ENCODE peak calls at places on chromosomes 5 and 9, in six cellular contexts. R, Q, B, K, W and A are unnamed samples.

GRCh38 chr5:45697211-45697610 is 1.0 kb upstream of the HCN1 start:
- DNase-seq in R (no peak), Q (no peak), B (no peak), K (no peak), W (no peak), A (no peak)

GRCh38 chr9:31776471-31776870 is 608.0 kb upstream of the ACO1 start:
- DNase-seq in R (no peak), Q (no peak), B (no peak), K (no peak), W (no peak), A (no peak)

GRCh38 chr9:96321515-96321914 is 19.5 kb upstream of the HSD17B3 start:
- DNase-seq in R (no peak), Q (no peak), B (no peak), K (no peak), W (no peak), A (peak; percentile 33)

GRCh38 chr9:77435688-77436087 is 212.4 kb downstream of the GNA14 start:
- DNase-seq in R (peak; percentile 64), Q (no peak), B (no peak), K (no peak), W (no peak), A (no peak)

GRCh38 chr9:138066049-138066448 is 188.5 kb downstream of the CACNA1B start:
- DNase-seq in R (no peak), Q (no peak), B (no peak), K (no peak), W (no peak), A (peak; percentile 63)

GRCh38 chr5:166724284-166724683 is 1567.2 kb upstream of the WWC1 start:
- DNase-seq in R (no peak), Q (no peak), B (no peak), K (peak; percentile 80), W (no peak), A (no peak)

GRCh38 chr5:110852053-110852452 is 113.2 kb downstream of the SLC25A46 start:
- DNase-seq in R (no peak), Q (no peak), B (no peak), K (no peak), W (no peak), A (no peak)

GRCh38 chr9:74497750-74498615 is 848 bp downstream of the RORB start:
- DNase-seq in R (no peak), Q (peak; percentile 46), B (no peak), K (peak; percentile 13), W (no peak), A (peak; percentile 62)

GRCh38 chr9:73154760-73155159 is 3.1 kb downstream of the ANXA1 start:
- DNase-seq in R (peak; percentile 25), Q (no peak), B (no peak), K (no peak), W (peak; percentile 62), A (no peak)

GRCh38 chr9:133103183-133103986 is 17.7 kb downstream of the RALGDS start:
- DNase-seq in R (peak; percentile 19), Q (peak; percentile 62), B (no peak), K (peak; percentile 57), W (peak; percentile 74), A (peak; percentile 59)

GRCh38 chr9:105138306-105138801 is 106.1 kb upstream of the SLC44A1 start:
- DNase-seq in R (no peak), Q (no peak), B (peak; percentile 82), K (peak; percentile 32), W (peak; percentile 33), A (peak; percentile 69)

GRCh38 chr9:69076550-69076949 is 41.0 kb downstream of the FXN start:
- DNase-seq in R (no peak), Q (no peak), B (no peak), K (no peak), W (no peak), A (no peak)

GRCh38 chr9:107838766-107839165 is 349.2 kb upstream of the KLF4 start:
- DNase-seq in R (no peak), Q (no peak), B (no peak), K (no peak), W (no peak), A (no peak)

GRCh38 chr9:114065304-114065703 is 12.8 kb downstream of the AMBP start:
- DNase-seq in R (no peak), Q (no peak), B (no peak), K (no peak), W (no peak), A (peak; percentile 6)

GRCh38 chr9:112232233-112232632 is 57.1 kb upstream of the SUSD1 start:
- DNase-seq in R (no peak), Q (no peak), B (no peak), K (no peak), W (no peak), A (no peak)
- H4K91ac ChIP-seq in R (no peak overlapping the region), Q (no peak overlapping the region), B (no peak overlapping the region), K (no peak overlapping the region), W (no peak overlapping the region), A (no peak overlapping the region)

GRCh38 chr9:86724528-86724927 is 222.8 kb downstream of the GAS1 start:
- DNase-seq in R (no peak), Q (no peak), B (no peak), K (no peak), W (no peak), A (no peak)

GRCh38 chr9:86723351-86723750 is 224.0 kb downstream of the GAS1 start:
- DNase-seq in R (no peak), Q (no peak), B (no peak), K (no peak), W (no peak), A (no peak)

GRCh38 chr9:86722706-86723075 is 224.6 kb downstream of the GAS1 start:
- DNase-seq in R (no peak), Q (no peak), B (no peak), K (no peak), W (no peak), A (no peak)

GRCh38 chr9:86720893-86721698 is 226.2 kb downstream of the GAS1 start:
- DNase-seq in R (no peak), Q (no peak), B (no peak), K (no peak), W (peak; percentile 92), A (peak; percentile 37)

DNA sequence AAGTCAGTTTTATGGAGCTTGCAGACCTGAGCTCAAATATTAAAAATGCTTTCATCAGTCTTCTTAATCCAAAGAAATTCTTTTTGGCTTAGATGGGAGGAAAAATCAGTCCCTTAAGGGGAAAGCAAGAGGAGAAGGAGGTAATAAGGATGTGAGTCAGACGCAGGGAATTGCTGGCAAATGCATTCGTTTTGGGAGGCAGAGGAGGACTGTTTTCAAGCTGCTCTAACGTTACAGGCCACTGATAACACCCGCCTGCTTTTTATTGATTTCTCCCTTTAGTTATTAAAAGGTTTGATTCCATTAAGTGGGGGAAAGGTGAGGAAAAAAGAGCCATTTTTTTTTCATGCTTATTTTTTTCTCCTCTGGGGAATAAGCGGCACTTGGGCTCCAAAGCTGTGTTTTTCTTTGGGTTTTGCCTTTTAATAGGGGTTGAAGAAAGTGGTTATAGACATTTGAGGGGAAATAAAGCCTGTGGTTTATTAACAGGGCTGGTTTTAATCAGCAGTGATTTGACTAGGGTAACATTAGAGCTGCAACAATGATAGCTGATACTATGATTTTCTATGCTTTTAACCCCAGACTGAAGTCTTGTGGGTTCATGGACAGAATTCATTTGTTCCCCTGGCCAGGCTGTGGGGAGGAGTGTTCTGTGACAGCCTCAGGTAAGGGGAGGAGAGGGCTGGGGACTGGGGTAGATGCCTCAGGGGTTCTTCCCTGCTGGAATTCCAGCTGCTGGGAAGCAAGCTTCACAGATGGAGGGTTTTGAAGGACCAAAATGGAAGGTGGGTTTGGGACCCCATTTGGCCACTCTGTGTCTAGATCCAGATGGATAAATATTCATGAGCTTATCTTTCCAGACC is 225.2 kb downstream of the GAS1 start:
- DNase-seq in R (peak; percentile 93), Q (no peak), B (no peak), K (peak; percentile 27), W (peak; percentile 69), A (no peak)
- H3K27me3 ChIP-seq in R (no peaks in the 10 kb centered on the region), Q (no peaks in the 10 kb centered on the region), B (no peaks in the 10 kb centered on the region), K (no peaks in the 10 kb centered on the region), W (no peaks in the 10 kb centered on the region), A (no peaks in the 10 kb centered on the region)

DNA sequence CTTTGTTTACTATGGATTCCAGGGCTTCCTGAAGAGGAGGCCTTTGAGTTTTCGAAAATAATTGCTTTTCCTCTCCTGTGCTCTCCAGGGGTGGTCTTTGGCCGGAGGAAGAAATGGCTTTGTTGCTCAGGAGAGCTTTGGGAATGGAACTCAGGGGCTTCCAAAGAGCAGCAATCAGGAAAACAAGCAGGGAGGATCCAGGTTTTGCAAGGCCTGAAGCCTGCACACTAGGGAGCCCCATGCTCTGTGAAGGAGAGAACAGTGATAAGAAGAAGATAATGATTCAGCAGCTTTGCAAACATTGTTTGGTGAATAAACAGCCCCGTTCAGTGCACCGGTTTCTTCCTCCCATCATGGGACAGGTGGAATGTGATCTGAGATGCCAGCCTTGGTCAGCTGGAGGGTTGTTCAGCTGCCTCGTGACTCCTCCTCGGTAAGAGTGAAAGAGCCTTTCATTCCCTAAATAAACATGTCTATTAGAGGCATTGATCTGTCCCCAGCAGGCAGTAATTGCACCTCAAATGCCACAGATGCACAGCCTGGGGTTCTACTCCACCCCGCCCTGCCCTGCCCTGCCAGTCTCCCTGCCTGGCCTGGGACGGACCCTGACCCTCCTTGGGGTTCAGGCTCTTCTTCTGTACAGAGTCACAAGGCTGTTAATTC is 11.5 kb upstream of the ALDH1B1 start:
- DNase-seq in R (no peak), Q (peak; percentile 32), B (peak; percentile 29), K (no peak), W (no peak), A (no peak)
- H3K4ac ChIP-seq in R (no peak overlapping the region), Q (no peak overlapping the region), B (no peak overlapping the region), K (no peak overlapping the region), W (no peak overlapping the region), A (no peak overlapping the region)

DNA sequence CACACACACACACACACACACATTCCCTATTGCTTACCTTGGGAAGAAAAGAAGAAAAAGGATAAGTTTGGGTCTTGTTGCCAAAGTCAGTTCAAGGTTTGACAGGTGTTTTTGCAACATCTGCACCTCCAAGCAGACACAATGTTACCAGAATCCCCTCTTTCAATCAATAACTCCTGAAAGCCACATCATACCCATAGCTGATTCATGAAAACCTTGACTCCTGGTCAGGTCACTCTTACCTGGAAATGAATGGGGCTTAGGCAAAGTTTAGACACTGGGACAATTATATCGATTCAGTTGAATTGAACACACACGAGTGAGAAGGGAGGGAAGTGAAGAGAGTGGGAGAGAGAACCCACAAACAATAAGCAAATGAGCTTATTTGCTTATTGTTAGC is 27.0 kb downstream of the IL9 start:
- DNase-seq in R (no peak), Q (no peak), B (no peak), K (no peak), W (no peak), A (no peak)
- H4K91ac ChIP-seq in R (no peak overlapping the region), Q (no peak overlapping the region), B (no peak overlapping the region), K (no peak overlapping the region), W (no peak overlapping the region), A (no peak overlapping the region)

GRCh38 chr9:91784673-91785402 is 165.2 kb downstream of the ROR2 start:
- DNase-seq in R (no peak), Q (no peak), B (no peak), K (no peak), W (no peak), A (no peak)
- H3K27me3 ChIP-seq in R (no peaks in the 10 kb centered on the region), Q (no peaks in the 10 kb centered on the region), B (no peaks in the 10 kb centered on the region), K (no peaks in the 10 kb centered on the region), W (no peaks in the 10 kb centered on the region), A (no peaks in the 10 kb centered on the region)